ENCODE peak calls at places on chromosomes 16 and 17, in four cellular contexts. One of them, this sample, is unnamed.

GRCh38 chr16:66389256-66390175 is 23.0 kb downstream of the CDH5 start:
- DNase-seq in pancreas: no peak
- DNase-seq in suprapubic skin: no peak
- DNase-seq in body of pancreas: no peak
- DNase-seq in this sample: no peak

GRCh38 chr17:46768540-46768870 is 50.0 kb downstream of the WNT3 start:
- DNase-seq in suprapubic skin: peak
- DNase-seq in body of pancreas: no peak
- DNase-seq in pancreas: peak
- DNase-seq in this sample: peak

GRCh38 chr17:40534431-40535189 is 30.7 kb downstream of the CCR7 start:
- DNase-seq in body of pancreas: no peak
- DNase-seq in pancreas: no peak
- DNase-seq in suprapubic skin: peak
- DNase-seq in this sample: peak

GRCh38 chr17:40086150-40087044 is 14.0 kb downstream of the NR1D1 start:
- DNase-seq in pancreas: no peak
- DNase-seq in body of pancreas: peak
- DNase-seq in suprapubic skin: no peak
- DNase-seq in this sample: peak

GRCh38 chr16:49075709-49076108 is 205.9 kb downstream of the CBLN1 start:
- DNase-seq in body of pancreas: no peak
- DNase-seq in pancreas: no peak
- DNase-seq in suprapubic skin: no peak
- DNase-seq in this sample: no peak

GRCh38 chr17:41915566-41915965 is 3.2 kb downstream of the ACLY start:
- DNase-seq in body of pancreas: no peak
- DNase-seq in suprapubic skin: no peak
- DNase-seq in pancreas: no peak
- DNase-seq in this sample: no peak

GRCh38 chr17:46822388-46822921 is 4.0 kb upstream of the WNT3 start:
- DNase-seq in suprapubic skin: no peak
- DNase-seq in body of pancreas: no peak
- DNase-seq in pancreas: no peak
- DNase-seq in this sample: peak

GRCh38 chr17:40177275-40177874 is at the start of gene RAPGEFL1:
- DNase-seq in pancreas: peak
- DNase-seq in body of pancreas: peak
- DNase-seq in suprapubic skin: peak
- DNase-seq in this sample: peak

GRCh38 chr16:53482123-53482522 is 20.9 kb downstream of the AKTIP start:
- DNase-seq in body of pancreas: no peak
- DNase-seq in suprapubic skin: no peak
- DNase-seq in pancreas: no peak
- DNase-seq in this sample: no peak

GRCh38 chr17:1179635-1180433 is at the start of gene ABR:
- DNase-seq in suprapubic skin: peak
- DNase-seq in body of pancreas: no peak
- DNase-seq in pancreas: peak
- DNase-seq in this sample: peak

GRCh38 chr16:75304521-75305363 is 53.3 kb upstream of the BCAR1 start:
- DNase-seq in suprapubic skin: peak
- DNase-seq in pancreas: peak
- DNase-seq in body of pancreas: peak
- DNase-seq in this sample: peak

GRCh38 chr17:31515226-31515759 is 123.8 kb downstream of the RAB11FIP4 start:
- DNase-seq in pancreas: no peak
- DNase-seq in suprapubic skin: no peak
- DNase-seq in body of pancreas: no peak
- DNase-seq in this sample: no peak

GRCh38 chr17:45787044-45787443 is 2.9 kb downstream of the CRHR1 start:
- DNase-seq in body of pancreas: no peak
- DNase-seq in suprapubic skin: no peak
- DNase-seq in pancreas: no peak
- DNase-seq in this sample: no peak

GRCh38 chr17:64354824-64355535 is 35.7 kb downstream of the PECAM1 start:
- DNase-seq in pancreas: no peak
- DNase-seq in suprapubic skin: no peak
- DNase-seq in body of pancreas: no peak
- DNase-seq in this sample: no peak

GRCh38 chr16:23369416-23369815 is 67.3 kb downstream of the SCNN1B start:
- DNase-seq in pancreas: no peak
- DNase-seq in suprapubic skin: no peak
- DNase-seq in body of pancreas: no peak
- DNase-seq in this sample: no peak

GRCh38 chr17:76840884-76841775 is 27.1 kb upstream of the MGAT5B start:
- DNase-seq in body of pancreas: no peak
- DNase-seq in suprapubic skin: no peak
- DNase-seq in pancreas: no peak
- DNase-seq in this sample: no peak

GRCh38 chr16:31213342-31213741 is 577 bp upstream of the TRIM72 start:
- DNase-seq in body of pancreas: no peak
- DNase-seq in suprapubic skin: no peak
- DNase-seq in pancreas: no peak
- DNase-seq in this sample: no peak

GRCh38 chr16:9126609-9127008 is 35.2 kb downstream of the HAPSTR1 start:
- DNase-seq in suprapubic skin: no peak
- DNase-seq in pancreas: no peak
- DNase-seq in body of pancreas: no peak
- DNase-seq in this sample: no peak

GRCh38 chr16:9124444-9124843 is 33.0 kb downstream of the HAPSTR1 start:
- DNase-seq in pancreas: no peak
- DNase-seq in body of pancreas: no peak
- DNase-seq in suprapubic skin: no peak
- DNase-seq in this sample: no peak

GRCh38 chr16:9125658-9126492 is 34.4 kb downstream of the HAPSTR1 start:
- DNase-seq in body of pancreas: no peak
- DNase-seq in suprapubic skin: no peak
- DNase-seq in pancreas: no peak
- DNase-seq in this sample: no peak

GRCh38 chr16:9123871-9124270 is 32.4 kb downstream of the HAPSTR1 start:
- DNase-seq in suprapubic skin: peak
- DNase-seq in pancreas: peak
- DNase-seq in body of pancreas: peak
- DNase-seq in this sample: peak

DNA sequence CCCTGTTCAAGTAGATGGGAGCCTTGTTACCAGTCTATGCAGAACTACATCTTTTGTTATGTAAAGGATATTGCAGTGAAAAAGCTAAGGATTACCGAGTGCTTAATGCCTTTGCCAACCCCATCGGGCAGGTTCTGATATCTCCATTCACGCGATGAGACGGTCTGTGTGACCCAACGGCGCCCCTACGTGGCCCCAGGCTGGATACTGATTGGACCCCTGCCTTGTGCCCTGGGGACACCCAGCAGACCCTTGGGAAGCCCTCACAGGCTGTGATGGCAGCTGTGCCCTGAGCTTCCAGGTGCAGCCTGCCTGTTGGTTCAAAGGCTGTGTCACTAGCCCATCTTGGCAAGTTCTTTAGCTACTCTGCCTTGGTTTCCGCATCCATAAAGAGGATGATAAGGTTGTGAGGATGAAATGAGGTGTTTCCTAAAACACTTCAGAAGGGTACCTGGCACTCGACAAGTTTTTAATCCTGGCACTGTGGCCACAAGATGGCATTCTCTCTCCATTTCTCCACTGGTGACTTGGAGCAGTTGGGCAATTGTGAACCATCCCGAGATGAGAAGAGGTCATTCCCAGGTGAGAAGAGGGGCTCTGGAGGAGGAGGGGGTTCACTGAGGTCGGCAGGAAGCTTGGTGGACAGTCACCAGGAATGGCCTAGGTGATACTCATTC is 33.6 kb downstream of the HAPSTR1 start:
- DNase-seq in body of pancreas: no peak
- DNase-seq in suprapubic skin: no peak
- DNase-seq in pancreas: no peak
- DNase-seq in this sample: no peak
- TF ChIP-seq CTCF in body of pancreas: no peak
- TF ChIP-seq CTCF in suprapubic skin: no peak
- TF ChIP-seq CTCF in pancreas: no peak
- TF ChIP-seq CTCF in this sample: no peak

DNA sequence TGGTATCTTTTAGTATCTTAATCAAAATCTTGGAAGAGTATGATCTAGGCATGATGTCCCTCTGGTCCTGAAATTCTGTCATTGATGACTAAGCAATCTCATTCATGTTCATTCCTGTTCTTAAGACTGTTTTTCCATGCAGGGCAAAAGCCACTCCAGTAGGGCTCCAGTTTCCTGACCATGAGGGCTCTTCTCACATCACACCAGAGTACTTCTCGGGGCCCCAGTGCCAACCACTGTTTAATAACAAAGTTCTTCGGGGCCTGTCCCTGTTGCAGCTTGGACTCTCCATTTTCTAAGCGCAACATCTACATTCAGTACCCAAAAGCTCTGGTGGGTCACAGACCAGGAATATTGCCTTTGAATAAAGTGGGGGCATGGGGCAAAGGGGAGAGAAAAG is 52.0 kb downstream of the IRX6 start:
- DNase-seq in pancreas: no peak
- DNase-seq in body of pancreas: no peak
- DNase-seq in suprapubic skin: no peak
- DNase-seq in this sample: no peak
- H3K27ac ChIP-seq in pancreas: no peak
- H3K27ac ChIP-seq in body of pancreas: no peak
- H3K27ac ChIP-seq in suprapubic skin: no peak
- H3K27ac ChIP-seq in this sample: no peak

DNA sequence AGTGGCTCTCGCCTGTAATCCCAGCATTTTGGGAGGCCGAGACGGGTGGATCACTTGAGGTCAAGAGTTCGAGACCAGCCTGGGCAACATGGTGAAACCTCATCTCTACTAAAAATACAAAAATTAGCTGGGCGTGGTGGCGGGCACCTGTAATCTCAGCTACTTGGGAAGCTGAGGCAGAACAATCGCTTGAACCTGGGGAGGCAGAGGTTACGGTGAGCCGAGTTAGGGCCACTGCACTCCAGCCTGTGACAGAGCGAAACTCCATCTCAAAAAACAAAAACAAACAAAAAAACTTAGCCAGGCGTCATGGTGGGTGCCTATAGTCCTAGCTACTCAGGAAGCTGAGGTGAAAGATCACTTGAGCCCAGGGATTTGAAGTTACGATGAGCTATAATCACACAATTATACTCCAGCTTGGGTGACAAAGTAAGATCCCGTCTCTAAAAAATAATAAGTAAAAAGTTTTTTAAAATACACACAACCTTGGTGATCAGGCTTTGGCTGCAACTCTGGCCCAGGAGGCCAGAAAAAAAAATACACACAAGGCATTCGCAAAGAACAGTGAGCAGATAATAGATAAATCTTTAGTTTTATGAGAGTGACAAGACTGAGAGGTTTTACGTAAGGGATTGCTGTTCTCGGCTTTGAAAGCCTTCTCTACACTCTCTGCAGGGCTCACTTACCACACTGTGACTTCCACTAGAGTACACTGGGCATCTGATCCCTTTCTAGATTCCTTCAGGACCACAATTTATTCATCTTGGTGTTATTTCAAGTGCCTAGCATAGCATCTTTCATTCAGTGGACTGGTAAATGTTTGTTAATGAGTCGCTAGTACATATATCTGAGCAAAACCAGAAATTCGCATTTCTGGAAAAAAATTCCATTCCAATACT is 5.9 kb downstream of the GSPT1 start:
- DNase-seq in pancreas: no peak
- DNase-seq in suprapubic skin: no peak
- DNase-seq in body of pancreas: no peak
- DNase-seq in this sample: no peak
- H3K4me3 ChIP-seq in pancreas: no peak
- H3K4me3 ChIP-seq in suprapubic skin: no peak
- H3K4me3 ChIP-seq in body of pancreas: no peak
- H3K4me3 ChIP-seq in this sample: no peak

DNA sequence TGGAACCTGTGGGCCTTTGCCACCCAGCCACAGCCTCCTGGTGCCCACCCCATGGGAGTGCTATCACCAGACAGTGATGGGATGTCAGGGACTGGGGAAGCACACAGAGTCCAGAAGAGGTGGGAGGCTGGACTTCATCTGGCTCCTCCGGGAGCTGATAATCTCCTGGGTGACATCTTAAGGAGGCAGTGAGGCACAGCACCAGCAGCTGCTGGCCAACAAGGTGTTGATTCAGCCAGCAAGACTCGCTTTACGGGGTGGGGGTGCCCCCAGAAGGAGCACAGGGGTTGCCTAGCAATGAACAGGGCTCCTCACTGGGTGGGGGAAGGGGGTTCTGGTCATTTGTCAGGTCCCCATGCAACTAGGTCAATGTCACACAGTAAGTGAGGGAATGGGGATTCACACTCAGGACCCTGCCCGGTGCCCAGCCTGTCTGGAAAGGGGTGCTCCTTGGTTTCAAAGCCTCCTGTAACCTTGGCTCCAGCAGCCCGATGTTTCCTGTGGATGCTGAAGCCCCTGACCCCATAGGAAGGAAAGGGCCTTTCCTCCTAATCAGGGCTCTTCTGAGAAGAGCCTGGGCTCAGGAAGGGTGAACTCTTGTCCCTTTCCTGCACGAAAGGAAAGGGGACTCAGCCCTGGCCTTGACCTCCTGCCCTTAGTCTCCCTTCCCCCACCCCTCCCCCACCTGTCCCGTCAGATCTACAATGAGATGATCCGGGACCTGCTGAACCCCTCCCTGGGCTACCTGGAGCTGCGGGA is 17.7 kb downstream of the KIF19 start:
- DNase-seq in suprapubic skin: no peak
- DNase-seq in body of pancreas: no peak
- DNase-seq in pancreas: no peak
- DNase-seq in this sample: no peak
- TF ChIP-seq CTCF in suprapubic skin: no peak
- TF ChIP-seq CTCF in body of pancreas: no peak
- TF ChIP-seq CTCF in pancreas: no peak
- TF ChIP-seq CTCF in this sample: no peak

DNA sequence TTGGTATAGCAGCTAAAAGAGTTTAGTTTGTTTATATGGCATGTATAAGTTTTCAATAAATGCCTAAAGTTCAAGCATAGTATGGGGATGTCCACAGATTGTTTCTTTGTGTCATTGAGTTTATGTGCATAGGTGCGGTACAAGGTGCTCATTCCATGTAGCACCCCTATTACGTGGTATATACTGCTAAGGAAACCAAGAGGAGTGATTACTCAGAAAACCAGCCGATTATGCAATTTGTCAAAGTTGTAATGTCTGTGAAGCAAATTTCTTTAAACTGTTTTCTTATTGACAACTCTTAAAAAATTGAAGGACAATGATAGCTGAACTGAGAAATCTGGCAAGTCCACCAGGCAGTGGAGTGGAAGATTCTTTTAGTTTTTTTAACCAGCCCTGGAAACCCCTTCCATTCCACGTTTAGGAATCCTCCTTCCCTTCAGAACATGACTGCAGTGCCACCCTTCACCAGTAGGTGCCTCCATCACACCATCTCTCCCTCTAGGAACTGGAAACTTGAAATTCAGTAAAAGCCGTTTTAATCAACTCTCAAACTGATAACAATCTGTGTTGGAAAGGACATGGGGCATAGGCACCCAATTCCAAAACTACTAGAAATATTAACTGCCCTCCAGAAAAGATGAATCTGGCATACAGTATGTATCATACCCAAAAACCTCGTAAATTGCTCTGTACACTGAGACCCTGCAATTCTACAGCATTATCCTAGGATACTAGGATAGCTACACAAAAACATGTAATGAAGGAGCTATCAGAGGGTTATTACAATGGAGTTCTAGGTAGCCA is 43.5 kb downstream of the REXO5 start:
- DNase-seq in pancreas: no peak
- DNase-seq in suprapubic skin: peak
- DNase-seq in body of pancreas: peak
- DNase-seq in this sample: peak
- H3K27ac ChIP-seq in pancreas: no peak
- H3K27ac ChIP-seq in suprapubic skin: peak
- H3K27ac ChIP-seq in body of pancreas: peak
- H3K27ac ChIP-seq in this sample: no peak

This sample was measured in Peyer's patch.